ENCODE peak calls at places on chromosomes 4 and X, in five cellular contexts. S is endodermal cell, J is thoracic aorta, I is tibial nerve, R is astrocyte. M is an unnamed sample. For H3K9me3, the result is how much of the 10 kb centered on the place peaks cover.

GRCh38 chr4:181432347-181432746 is 810.9 kb upstream of the TENM3 start:
- DNase-seq in S (peak), J (no peak), I (no peak), R (no peak), M (no peak)

GRCh38 chrX:38939067-38939466 is 137.8 kb downstream of the MID1IP1 start:
- DNase-seq in S (no peak), J (peak), I (peak), R (peak), M (no peak)

GRCh38 chrX:91435465-91435864 is 826 bp downstream of the PABPC5 start:
- DNase-seq in S (peak), J (no peak), I (no peak), R (no peak), M (no peak)

GRCh38 chr4:96093057-96093456 is 253.2 kb downstream of the PDHA2 start:
- DNase-seq in S (no peak), J (no peak), I (no peak), R (no peak), M (no peak)

GRCh38 chr4:32826169-32826568 is 2106.0 kb downstream of the PCDH7 start:
- DNase-seq in S (no peak), J (no peak), I (no peak), R (no peak), M (no peak)

GRCh38 chr4:90718926-90719325 is 591.7 kb downstream of the CCSER1 start:
- DNase-seq in S (no peak), J (no peak), I (no peak), R (no peak), M (no peak)

GRCh38 chr4:140083320-140083719 is 70.7 kb downstream of the MAML3 start:
- DNase-seq in S (no peak), J (no peak), I (no peak), R (no peak), M (no peak)

GRCh38 chr4:119958983-119959382 is 107.7 kb downstream of the MAD2L1 start:
- DNase-seq in S (no peak), J (no peak), I (no peak), R (no peak), M (no peak)

GRCh38 chr4:173485164-173485563 is 44.9 kb downstream of the HAND2 start:
- DNase-seq in S (no peak), J (no peak), I (no peak), R (peak), M (no peak)

GRCh38 chr4:100014616-100015015 is 64.5 kb upstream of the H2AZ1 start:
- DNase-seq in S (no peak), J (no peak), I (no peak), R (no peak), M (no peak)

GRCh38 chrX:102765217-102765616 is 44.7 kb downstream of the GPRASP3 start:
- DNase-seq in S (no peak), J (no peak), I (peak), R (peak), M (no peak)

GRCh38 chr4:152935661-152936445 is at the start of gene FHDC1:
- DNase-seq in S (peak), J (no peak), I (no peak), R (peak), M (no peak)

GRCh38 chr4:99863804-99864203 is 30.4 kb downstream of the LAMTOR3 start:
- DNase-seq in S (no peak), J (no peak), I (no peak), R (peak), M (no peak)

GRCh38 chr4:31539279-31540074 is 819.3 kb downstream of the PCDH7 start:
- DNase-seq in S (no peak), J (no peak), I (no peak), R (peak), M (no peak)

GRCh38 chr4:143586080-143586479 is 72.6 kb downstream of the SMARCA5 start:
- DNase-seq in S (no peak), J (no peak), I (no peak), R (peak), M (no peak)

GRCh38 chr4:52715914-52716313 is 35.3 kb downstream of the ERVMER34-1 start:
- DNase-seq in S (no peak), J (no peak), I (no peak), R (no peak), M (no peak)

GRCh38 chrX:46758163-46758955 is 559 bp downstream of the SLC9A7 start:
- DNase-seq in S (no peak), J (no peak), I (no peak), R (no peak), M (peak)

GRCh38 chr4:10983274-10983673 is 298.7 kb upstream of the CLNK start:
- DNase-seq in S (peak), J (no peak), I (no peak), R (no peak), M (no peak)

GRCh38 chr4:87219648-87220093 is 747 bp downstream of the KLHL8 start:
- DNase-seq in S (peak), J (no peak), I (peak), R (peak), M (peak)

GRCh38 chr4:123896446-123897071 is 500.0 kb downstream of the SPRY1 start:
- DNase-seq in S (no peak), J (no peak), I (no peak), R (peak), M (no peak)

GRCh38 chr4:3399277-3400194 is 42.2 kb upstream of the HGFAC start:
- DNase-seq in S (no peak), J (no peak), I (no peak), R (peak), M (peak)

GRCh38 chr4:128347930-128348660 is 60.5 kb upstream of the PGRMC2 start:
- DNase-seq in S (no peak), J (no peak), I (no peak), R (no peak), M (no peak)

GRCh38 chr4:164731827-164732474 is 22.0 kb upstream of the SMIM31 start:
- DNase-seq in S (peak), J (no peak), I (peak), R (peak), M (peak)

GRCh38 chr4:15690020-15690809 is 8.6 kb downstream of the FAM200B start:
- DNase-seq in S (peak), J (no peak), I (no peak), R (peak), M (peak)

GRCh38 chr4:148376151-148376550 is 66.1 kb downstream of the NR3C2 start:
- DNase-seq in S (no peak), J (no peak), I (peak), R (peak), M (peak)

GRCh38 chr4:170030121-170030520 is 3.9 kb upstream of the MFAP3L start:
- DNase-seq in S (no peak), J (no peak), I (no peak), R (no peak), M (no peak)

GRCh38 chr4:138241281-138242075 is 671 bp downstream of the SLC7A11 start:
- DNase-seq in S (peak), J (no peak), I (no peak), R (peak), M (no peak)

GRCh38 chrX:134453631-134454030 is 6.3 kb upstream of the HPRT1 start:
- DNase-seq in S (no peak), J (no peak), I (no peak), R (no peak), M (no peak)

GRCh38 chr4:7938513-7939376 is 916 bp downstream of the AFAP1 start:
- DNase-seq in S (peak), J (no peak), I (peak), R (peak), M (peak)

GRCh38 chr4:8287606-8288280 is 18.2 kb downstream of the HTRA3 start:
- DNase-seq in S (no peak), J (no peak), I (no peak), R (no peak), M (no peak)

GRCh38 chrX:155966876-155967275 is 30.6 kb upstream of the IL9R start:
- DNase-seq in S (peak), J (no peak), I (no peak), R (no peak), M (no peak)
- TF ChIP-seq CTCF in S (peak), J (no peak), I (no peak), R (peak), M (peak)

GRCh38 chr4:166658585-166658984 is 575.7 kb downstream of the SPOCK3 start:
- DNase-seq in S (no peak), J (no peak), I (no peak), R (no peak), M (no peak)

GRCh38 chr4:166655231-166655630 is 579.1 kb downstream of the SPOCK3 start:
- DNase-seq in S (no peak), J (no peak), I (no peak), R (no peak), M (no peak)

GRCh38 chr4:166662266-166662843 is 571.9 kb downstream of the SPOCK3 start:
- DNase-seq in S (no peak), J (no peak), I (no peak), R (no peak), M (no peak)

GRCh38 chr4:166655705-166656104 is 578.6 kb downstream of the SPOCK3 start:
- DNase-seq in S (no peak), J (no peak), I (no peak), R (no peak), M (no peak)

GRCh38 chr4:166657261-166657660 is 577.0 kb downstream of the SPOCK3 start:
- DNase-seq in S (no peak), J (no peak), I (no peak), R (peak), M (no peak)
- H3K9me3 ChIP-seq in S (under half), J (under half), I (under half), R (under half), M (under half)

GRCh38 chr4:161702287-161702686 is 461.5 kb downstream of the FSTL5 start:
- DNase-seq in S (no peak), J (no peak), I (no peak), R (no peak), M (no peak)
- TF ChIP-seq CTCF in S (peak), J (no peak), I (no peak), R (no peak), M (no peak)

GRCh38 chrX:42952621-42953020 is 174.7 kb upstream of the PPP1R2C start:
- DNase-seq in S (no peak), J (no peak), I (no peak), R (no peak), M (no peak)
- H3K9me3 ChIP-seq in S (under half), J (under half), I (under half), R (under half), M (under half)

DNA sequence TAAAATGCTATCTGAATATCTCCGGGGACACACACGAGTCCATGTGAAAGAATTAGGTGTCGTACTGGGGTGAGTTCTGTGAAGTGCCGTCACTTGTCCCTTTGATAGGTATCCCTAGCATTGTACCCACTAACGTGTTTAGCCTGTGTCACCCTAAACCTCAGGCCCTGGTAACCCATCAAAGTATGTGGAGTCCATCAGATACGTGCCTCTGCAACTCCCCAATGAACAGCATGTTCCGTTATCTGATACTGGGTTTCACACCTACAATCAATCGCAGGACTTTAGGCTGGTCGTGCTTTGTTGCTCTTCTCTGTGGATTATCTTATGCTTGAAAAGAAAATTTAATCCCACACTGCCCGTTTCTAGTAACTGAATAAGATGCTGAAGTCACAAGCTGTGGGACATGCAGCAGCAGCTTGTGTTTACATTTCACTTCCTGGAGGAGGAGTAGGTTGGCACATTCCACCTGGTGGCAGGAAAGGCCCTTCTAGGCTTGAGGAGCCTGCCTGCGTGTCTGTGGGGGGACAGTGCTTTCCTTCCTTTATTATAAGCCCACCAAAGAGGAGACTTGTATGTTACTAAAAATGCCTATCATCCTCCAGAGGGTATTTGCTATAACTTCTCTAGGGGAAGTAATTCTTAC is 127.1 kb downstream of the FNIP2 start:
- DNase-seq in S (peak), J (no peak), I (no peak), R (no peak), M (no peak)
- TF ChIP-seq CTCF in S (peak), J (no peak), I (no peak), R (no peak), M (no peak)

GRCh38 chr4:58081356-58081755 is 971.2 kb upstream of the IGFBP7 start:
- DNase-seq in S (no peak), J (no peak), I (no peak), R (no peak), M (no peak)
- H3K9me3 ChIP-seq in S (under half), J (under half), I (under half), R (under half), M (under half)

DNA sequence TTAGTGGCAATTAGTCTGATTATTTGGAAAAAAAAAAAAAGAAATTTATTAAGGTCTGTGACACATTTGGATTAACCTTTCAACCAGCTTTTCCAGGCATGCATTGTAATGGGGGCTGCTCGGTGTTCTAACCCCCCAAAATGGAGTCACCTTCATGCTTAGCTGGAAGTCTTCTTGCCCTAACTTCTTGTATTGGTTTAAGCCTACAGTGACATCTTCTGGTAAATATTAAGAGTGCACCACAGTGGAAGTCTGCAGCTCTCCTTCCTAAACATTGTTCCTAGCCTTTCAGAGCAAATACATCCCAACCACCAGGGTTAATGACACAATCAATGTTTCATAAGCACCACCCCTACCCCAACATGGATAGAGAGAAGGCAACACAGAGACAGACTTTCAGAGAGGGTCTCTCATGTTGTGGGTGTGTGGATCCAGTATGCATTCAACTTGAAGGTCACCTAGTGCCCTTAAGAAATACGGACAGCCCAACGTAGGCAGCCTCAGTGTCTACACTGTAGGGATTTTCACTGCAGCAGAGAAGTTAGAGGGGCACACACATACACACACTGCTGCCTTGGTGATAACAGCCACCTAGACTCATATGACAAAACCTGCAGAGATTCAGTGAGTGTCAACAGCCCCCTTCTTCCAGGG is 142.9 kb upstream of the MBNL3 start:
- DNase-seq in S (no peak), J (no peak), I (no peak), R (no peak), M (no peak)
- TF ChIP-seq CTCF in S (peak), J (no peak), I (peak), R (peak), M (peak)

M was measured in heart right ventricle.